ENCODE peak calls at places on chromosomes 13 and 19, in seven cellular contexts. R is effector memory CD4-positive, alpha-beta T cell; A is ascending aorta; N is right lobe of liver; Y is body of pancreas; L is upper lobe of right lung; O is PC-3. Q is an unnamed sample.

GRCh38 chr13:80029170-80029569 is 311.8 kb downstream of the SPRY2 start:
- DNase-seq in A (no peak), Y (peak; percentile 32), N (no peak), O (no peak), R (no peak), L (no peak), Q (no peak)

GRCh38 chr19:54341295-54341694 is 2.3 kb upstream of the LILRA4 start:
- DNase-seq in R (no peak), N (no peak), A (no peak), L (no peak), Y (no peak), O (no peak), Q (no peak)

GRCh38 chr13:90933097-90933826 is 414.2 kb upstream of the MIR17HG start:
- DNase-seq in N (no peak), O (peak; percentile 50), A (no peak), R (no peak), Y (no peak), L (no peak), Q (no peak)

GRCh38 chr13:86002921-86003488 is 203.8 kb upstream of the SLITRK6 start:
- DNase-seq in Y (no peak), O (no peak), N (no peak), A (no peak), R (no peak), L (no peak), Q (no peak)

GRCh38 chr13:43363156-43363918 is 340.0 kb downstream of the DNAJC15 start:
- DNase-seq in O (no peak), L (no peak), N (no peak), R (no peak), A (no peak), Y (no peak), Q (no peak)

GRCh38 chr19:56101746-56102535 is 19.2 kb downstream of the ZNF787 start:
- DNase-seq in N (no peak), Y (no peak), R (no peak), L (no peak), O (no peak), A (no peak), Q (no peak)

GRCh38 chr19:10888421-10888866 is 17.1 kb downstream of the CARM1 start:
- DNase-seq in R (no peak), N (no peak), A (no peak), O (no peak), Y (no peak), L (no peak), Q (no peak)

GRCh38 chr19:1066251-1066747 is 668 bp upstream of the ARHGAP45 start:
- DNase-seq in R (no peak), N (no peak), A (no peak), L (no peak), Y (no peak), O (peak; percentile 57), Q (no peak)

GRCh38 chr19:16888629-16889371 is at the start of gene F2RL3:
- DNase-seq in A (no peak), Y (no peak), N (no peak), L (peak; percentile 79), O (no peak), R (no peak), Q (no peak)

GRCh38 chr13:32456591-32456990 is 28.7 kb upstream of the N4BP2L1 start:
- DNase-seq in N (no peak), R (no peak), O (no peak), L (no peak), A (no peak), Y (no peak), Q (no peak)

GRCh38 chr13:80665792-80666333 is 324.9 kb upstream of the SPRY2 start:
- DNase-seq in N (no peak), O (no peak), Y (no peak), A (no peak), L (no peak), R (no peak), Q (no peak)

GRCh38 chr13:48431987-48432615 is 19.2 kb upstream of the LPAR6 start:
- DNase-seq in Y (no peak), L (no peak), N (no peak), O (no peak), R (no peak), A (no peak), Q (no peak)

GRCh38 chr19:10095622-10095947 is 6.9 kb downstream of the ANGPTL6 start:
- DNase-seq in N (no peak), R (no peak), L (no peak), Y (no peak), A (no peak), O (no peak), Q (no peak)

GRCh38 chr13:91592050-91593014 is 193.9 kb downstream of the GPC5 start:
- DNase-seq in A (no peak), O (peak; percentile 1), R (no peak), Y (no peak), L (no peak), N (no peak), Q (no peak)

GRCh38 chr19:36115453-36116343 is at the start of gene TBCB:
- DNase-seq in N (peak; percentile 84), R (peak; percentile 87), Y (no peak), A (no peak), O (no peak), L (peak; percentile 93), Q (no peak)

GRCh38 chr19:2461751-2462634 is 5.2 kb upstream of the LMNB2 start:
- DNase-seq in R (peak; percentile 21), L (peak; percentile 79), N (peak; percentile 73), A (no peak), Y (peak; percentile 39), O (peak; percentile 81), Q (peak; percentile 82)

GRCh38 chr19:47755065-47755761 is 9.9 kb downstream of the NOP53 start:
- DNase-seq in A (no peak), R (no peak), O (no peak), Y (no peak), L (no peak), N (no peak), Q (no peak)
- H3K36me3 ChIP-seq in A (peaks cover 85% of the 10 kb centered on the region), R (peaks cover 82% of the 10 kb centered on the region), O (peaks cover 25% of the 10 kb centered on the region), Y (peaks cover 57% of the 10 kb centered on the region), L (peaks cover 100% of the 10 kb centered on the region), N (no peaks in the 10 kb centered on the region), Q (peaks cover 9% of the 10 kb centered on the region)

GRCh38 chr19:45096700-45097099 is 3.7 kb downstream of the PPP1R37 start:
- DNase-seq in A (no peak), O (no peak), N (no peak), R (no peak), L (no peak), Y (no peak), Q (no peak)
- H3K4me3 ChIP-seq in A (no peak overlapping the region), O (no peak overlapping the region), N (no peak overlapping the region), R (no peak overlapping the region), L (no peak overlapping the region), Y (no peak overlapping the region), Q (no peak overlapping the region)

GRCh38 chr19:15732388-15732787 is 4.6 kb downstream of the OR10H2 start:
- DNase-seq in O (no peak), Y (no peak), A (no peak), R (no peak), N (no peak), L (no peak), Q (no peak)
- H3K9me3 ChIP-seq in O (no peaks in the 10 kb centered on the region), Y (no peaks in the 10 kb centered on the region), A (no peaks in the 10 kb centered on the region), R (no peaks in the 10 kb centered on the region), N (no peaks in the 10 kb centered on the region), L (no peaks in the 10 kb centered on the region), Q (no peaks in the 10 kb centered on the region)

GRCh38 chr19:18921593-18921992 is 2.1 kb downstream of the DDX49 start:
- DNase-seq in A (no peak), N (no peak), L (no peak), Y (no peak), R (no peak), O (no peak), Q (no peak)

GRCh38 chr19:18922228-18922985 is 2.9 kb downstream of the DDX49 start:
- DNase-seq in A (no peak), L (no peak), Y (no peak), R (no peak), O (no peak), N (no peak), Q (no peak)

GRCh38 chr19:18928018-18928805 is 8.7 kb downstream of the DDX49 start:
- DNase-seq in A (no peak), Y (no peak), N (no peak), O (no peak), L (no peak), R (no peak), Q (no peak)

GRCh38 chr19:18920400-18920799 is 885 bp downstream of the DDX49 start:
- DNase-seq in Y (no peak), L (no peak), O (no peak), A (no peak), R (no peak), N (no peak), Q (no peak)

DNA sequence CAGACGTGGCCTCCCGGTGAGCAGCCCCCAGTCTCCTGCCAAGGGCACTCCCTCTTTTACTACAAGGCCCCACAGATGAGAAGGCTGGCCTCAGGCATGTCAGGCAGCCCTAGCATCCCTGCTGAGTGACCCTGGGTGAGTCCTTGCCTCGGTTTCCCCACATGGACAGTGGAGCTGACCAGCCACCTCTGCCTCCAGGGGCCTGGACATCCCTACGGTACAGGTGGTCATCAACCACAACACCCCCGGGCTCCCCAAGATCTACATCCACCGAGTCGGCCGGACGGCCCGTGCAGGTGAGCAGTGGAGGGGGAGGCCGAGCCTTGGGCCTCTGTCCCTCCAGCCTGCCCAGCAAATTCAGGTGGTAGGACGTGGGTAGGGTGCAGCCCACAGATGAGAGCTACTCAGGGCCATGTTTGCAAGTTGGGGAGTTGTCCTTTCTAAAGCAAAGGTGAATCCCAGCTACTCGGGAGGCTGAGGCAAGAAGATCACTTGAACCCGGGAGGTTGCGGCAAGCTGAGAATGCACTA is 5.2 kb downstream of the DDX49 start:
- DNase-seq in O (no peak), R (no peak), Y (no peak), N (no peak), L (no peak), A (no peak), Q (no peak)
- H3K36me3 ChIP-seq in O (peaks cover 40% of the 10 kb centered on the region), R (peaks cover 45% of the 10 kb centered on the region), Y (peaks cover 32% of the 10 kb centered on the region), N (no peaks in the 10 kb centered on the region), L (peaks cover 71% of the 10 kb centered on the region), A (peaks cover 84% of the 10 kb centered on the region), Q (peaks cover 11% of the 10 kb centered on the region)

GRCh38 chr13:73428137-73428536 is 369.3 kb downstream of the KLF5 start:
- DNase-seq in N (no peak), A (no peak), L (no peak), R (no peak), Y (no peak), O (peak; percentile 84), Q (no peak)

GRCh38 chr13:73429691-73430090 is 370.9 kb downstream of the KLF5 start:
- DNase-seq in O (peak; percentile 84), Y (no peak), R (no peak), A (no peak), N (no peak), L (no peak), Q (no peak)

GRCh38 chr13:73428706-73429105 is 369.9 kb downstream of the KLF5 start:
- DNase-seq in A (no peak), R (no peak), N (no peak), Y (no peak), O (peak; percentile 34), L (no peak), Q (no peak)

GRCh38 chr13:73433893-73434292 is 375.1 kb downstream of the KLF5 start:
- DNase-seq in Y (no peak), N (no peak), A (no peak), R (no peak), L (no peak), O (no peak), Q (no peak)
- H3K4me3 ChIP-seq in Y (no peak overlapping the region), N (no peak overlapping the region), A (no peak overlapping the region), R (no peak overlapping the region), L (no peak overlapping the region), O (no peak overlapping the region), Q (no peak overlapping the region)

Q was measured in naive thymus-derived CD4-positive, alpha-beta T cell.